ENCODE peak calls at places on chromosomes 5 and 9, in eight cellular contexts. One of them, this sample, is unnamed.

GRCh38 chr5:170861855-170862766 is at the start of gene RANBP17:
- DNase-seq in HFF-Myc: no peak
- DNase-seq in foreskin fibroblast: peak
- DNase-seq in pancreas: peak
- DNase-seq in cardiac fibroblast: peak
- DNase-seq in choroid plexus epithelial cell: peak
- DNase-seq in heart right ventricle: peak
- DNase-seq in adrenal gland: peak
- DNase-seq in this sample: peak

GRCh38 chr5:71905804-71906711 is 187.0 kb downstream of the CARTPT start:
- DNase-seq in HFF-Myc: no peak
- DNase-seq in foreskin fibroblast: no peak
- DNase-seq in pancreas: peak
- DNase-seq in cardiac fibroblast: no peak
- DNase-seq in choroid plexus epithelial cell: no peak
- DNase-seq in heart right ventricle: no peak
- DNase-seq in adrenal gland: no peak
- DNase-seq in this sample: peak

GRCh38 chr5:171592741-171593140 is 173.3 kb downstream of the FGF18 start:
- DNase-seq in HFF-Myc: no peak
- DNase-seq in foreskin fibroblast: no peak
- DNase-seq in pancreas: no peak
- DNase-seq in cardiac fibroblast: no peak
- DNase-seq in choroid plexus epithelial cell: no peak
- DNase-seq in heart right ventricle: no peak
- DNase-seq in adrenal gland: peak
- DNase-seq in this sample: no peak

GRCh38 chr9:104856413-104856941 is 71.5 kb downstream of the ABCA1 start:
- DNase-seq in HFF-Myc: no peak
- DNase-seq in foreskin fibroblast: peak
- DNase-seq in pancreas: no peak
- DNase-seq in cardiac fibroblast: no peak
- DNase-seq in choroid plexus epithelial cell: peak
- DNase-seq in heart right ventricle: no peak
- DNase-seq in adrenal gland: no peak
- DNase-seq in this sample: no peak

GRCh38 chr5:172559004-172559932 is 81.8 kb upstream of the NEURL1B start:
- DNase-seq in HFF-Myc: peak
- DNase-seq in foreskin fibroblast: peak
- DNase-seq in pancreas: no peak
- DNase-seq in cardiac fibroblast: peak
- DNase-seq in choroid plexus epithelial cell: peak
- DNase-seq in heart right ventricle: peak
- DNase-seq in adrenal gland: peak
- DNase-seq in this sample: peak

GRCh38 chr5:56335212-56335611 is 102.1 kb upstream of the ANKRD55 start:
- DNase-seq in HFF-Myc: no peak
- DNase-seq in foreskin fibroblast: no peak
- DNase-seq in pancreas: no peak
- DNase-seq in cardiac fibroblast: no peak
- DNase-seq in choroid plexus epithelial cell: no peak
- DNase-seq in heart right ventricle: no peak
- DNase-seq in adrenal gland: no peak
- DNase-seq in this sample: no peak

GRCh38 chr9:1495684-1496083 is 445.5 kb downstream of the DMRT2 start:
- DNase-seq in HFF-Myc: no peak
- DNase-seq in foreskin fibroblast: no peak
- DNase-seq in pancreas: no peak
- DNase-seq in cardiac fibroblast: no peak
- DNase-seq in choroid plexus epithelial cell: no peak
- DNase-seq in heart right ventricle: no peak
- DNase-seq in adrenal gland: no peak
- DNase-seq in this sample: no peak

GRCh38 chr5:179294131-179294780 is 51.0 kb downstream of the ADAMTS2 start:
- DNase-seq in HFF-Myc: no peak
- DNase-seq in foreskin fibroblast: no peak
- DNase-seq in pancreas: no peak
- DNase-seq in cardiac fibroblast: no peak
- DNase-seq in choroid plexus epithelial cell: no peak
- DNase-seq in heart right ventricle: no peak
- DNase-seq in adrenal gland: no peak
- DNase-seq in this sample: no peak

GRCh38 chr5:16554110-16554509 is 62.7 kb downstream of the RETREG1 start:
- DNase-seq in HFF-Myc: no peak
- DNase-seq in foreskin fibroblast: no peak
- DNase-seq in pancreas: no peak
- DNase-seq in cardiac fibroblast: no peak
- DNase-seq in choroid plexus epithelial cell: no peak
- DNase-seq in heart right ventricle: no peak
- DNase-seq in adrenal gland: no peak
- DNase-seq in this sample: no peak

GRCh38 chr9:16099901-16100300 is 547.1 kb downstream of the CCDC171 start:
- DNase-seq in HFF-Myc: no peak
- DNase-seq in foreskin fibroblast: no peak
- DNase-seq in pancreas: no peak
- DNase-seq in cardiac fibroblast: no peak
- DNase-seq in choroid plexus epithelial cell: no peak
- DNase-seq in heart right ventricle: no peak
- DNase-seq in adrenal gland: no peak
- DNase-seq in this sample: no peak

GRCh38 chr5:131262953-131263541 is 806 bp upstream of the CDC42SE2 start:
- DNase-seq in HFF-Myc: no peak
- DNase-seq in foreskin fibroblast: peak
- DNase-seq in pancreas: no peak
- DNase-seq in cardiac fibroblast: peak
- DNase-seq in choroid plexus epithelial cell: peak
- DNase-seq in heart right ventricle: no peak
- DNase-seq in adrenal gland: no peak
- DNase-seq in this sample: no peak

DNA sequence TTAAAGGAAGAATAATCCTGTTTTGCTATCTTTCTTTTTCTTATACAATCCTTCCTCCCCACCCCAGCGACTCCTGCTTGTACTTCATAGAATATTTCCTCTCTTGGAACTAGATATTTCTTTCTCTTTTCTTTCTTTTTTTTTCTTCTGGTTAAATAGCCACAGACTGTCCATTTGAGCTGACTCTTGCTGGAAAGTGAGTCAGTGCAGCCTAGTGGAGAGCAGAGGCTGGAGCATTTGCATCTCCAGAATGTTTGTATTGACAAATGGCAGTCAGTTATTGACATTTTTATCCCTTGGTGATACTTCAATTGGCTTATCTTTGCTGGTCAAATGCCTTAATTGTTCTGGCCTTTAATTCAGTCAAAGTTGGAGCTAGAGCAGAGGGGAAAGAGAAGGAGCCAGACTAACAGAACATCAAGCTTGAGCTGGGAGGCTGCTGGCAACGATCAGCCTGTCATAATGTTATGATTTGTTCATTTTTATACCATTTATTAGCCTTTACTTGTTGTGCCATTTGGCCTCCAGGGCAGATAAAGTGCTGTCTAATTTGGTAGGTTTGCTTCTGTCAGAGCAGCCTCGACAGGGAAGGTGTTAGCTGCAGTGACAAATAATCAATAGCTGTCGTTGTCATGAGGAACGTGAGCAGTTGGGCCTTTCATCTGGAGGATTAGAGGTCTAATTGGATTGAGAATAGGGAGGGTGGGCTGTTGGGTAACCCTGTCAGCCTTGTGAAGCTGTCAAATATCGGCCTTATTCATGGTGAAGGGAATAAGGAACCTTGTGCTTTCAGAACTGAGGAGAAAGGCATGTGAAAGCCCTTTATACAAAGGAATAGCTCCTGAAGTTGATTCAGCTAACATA is 69.1 kb downstream of the INVS start:
- DNase-seq in HFF-Myc: no peak
- DNase-seq in foreskin fibroblast: peak
- DNase-seq in pancreas: no peak
- DNase-seq in cardiac fibroblast: peak
- DNase-seq in choroid plexus epithelial cell: peak
- DNase-seq in heart right ventricle: no peak
- DNase-seq in adrenal gland: no peak
- DNase-seq in this sample: no peak
- TF ChIP-seq CTCF in HFF-Myc: no peak
- TF ChIP-seq CTCF in foreskin fibroblast: peak
- TF ChIP-seq CTCF in pancreas: no peak
- TF ChIP-seq CTCF in cardiac fibroblast: peak
- TF ChIP-seq CTCF in choroid plexus epithelial cell: peak
- TF ChIP-seq CTCF in heart right ventricle: no peak
- TF ChIP-seq CTCF in adrenal gland: no peak
- TF ChIP-seq CTCF in this sample: peak

DNA sequence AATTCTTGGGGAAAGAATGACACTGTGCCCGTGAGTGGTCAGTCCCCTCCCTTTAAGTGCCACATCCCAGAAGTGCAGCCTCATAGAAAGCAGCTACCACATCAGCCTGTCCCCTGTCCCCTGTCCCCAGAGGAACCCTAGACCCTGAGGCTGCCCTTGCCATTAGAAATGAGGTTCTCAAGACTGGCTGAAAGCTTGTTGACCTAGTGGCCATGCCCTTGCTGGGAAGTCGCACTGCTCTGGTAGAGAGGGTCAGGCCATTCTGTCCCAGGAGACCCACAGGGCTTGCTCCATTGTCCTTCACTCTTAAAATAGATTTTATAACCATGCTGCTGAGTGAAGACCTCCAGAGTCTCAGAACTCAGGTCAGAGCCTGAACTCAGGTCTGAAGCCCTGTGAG is 184.5 kb downstream of the RGS3 start:
- DNase-seq in HFF-Myc: no peak
- DNase-seq in foreskin fibroblast: no peak
- DNase-seq in pancreas: no peak
- DNase-seq in cardiac fibroblast: no peak
- DNase-seq in choroid plexus epithelial cell: no peak
- DNase-seq in heart right ventricle: no peak
- DNase-seq in adrenal gland: no peak
- DNase-seq in this sample: no peak
- H3K4me3 ChIP-seq in HFF-Myc: no peak
- H3K4me3 ChIP-seq in foreskin fibroblast: no peak
- H3K4me3 ChIP-seq in pancreas: no peak
- H3K4me3 ChIP-seq in cardiac fibroblast: no peak
- H3K4me3 ChIP-seq in choroid plexus epithelial cell: no peak
- H3K4me3 ChIP-seq in heart right ventricle: no peak
- H3K4me3 ChIP-seq in adrenal gland: no peak
- H3K4me3 ChIP-seq in this sample: no peak

DNA sequence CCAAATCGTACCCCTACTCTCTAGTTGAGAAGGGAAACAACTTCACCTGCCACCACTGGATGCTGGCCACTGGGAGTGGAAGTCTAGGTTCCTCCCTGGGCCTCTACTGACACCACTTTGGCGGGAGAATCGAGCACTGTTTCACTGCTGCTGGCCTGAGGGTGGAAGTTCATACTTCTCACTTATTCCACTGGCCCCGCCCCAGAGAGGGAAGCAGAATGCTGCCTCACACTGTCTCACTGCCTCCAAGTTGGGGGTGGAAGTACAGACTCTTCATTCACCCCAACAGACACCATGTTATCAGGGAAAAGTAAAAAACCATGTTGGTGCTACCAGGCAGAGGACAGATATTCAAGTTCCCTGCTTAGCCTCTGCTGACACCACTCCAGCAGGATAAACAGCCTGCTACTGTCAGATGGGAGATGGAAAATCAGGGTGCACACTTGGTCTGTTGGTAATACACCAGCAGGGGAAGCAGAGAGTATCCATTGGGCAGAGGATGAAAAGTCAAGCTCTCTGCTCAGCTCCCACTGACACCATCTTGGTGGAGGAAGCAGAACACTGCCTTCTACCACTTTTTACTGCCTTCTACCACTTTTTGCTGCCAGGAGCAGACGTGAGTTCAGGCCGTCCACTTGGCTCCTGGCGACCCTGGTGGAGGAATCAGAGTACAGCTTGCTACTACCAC is 159.4 kb downstream of the SIL1 start:
- DNase-seq in HFF-Myc: no peak
- DNase-seq in foreskin fibroblast: no peak
- DNase-seq in pancreas: no peak
- DNase-seq in cardiac fibroblast: no peak
- DNase-seq in choroid plexus epithelial cell: no peak
- DNase-seq in heart right ventricle: no peak
- DNase-seq in adrenal gland: no peak
- DNase-seq in this sample: no peak
- TF ChIP-seq CTCF in HFF-Myc: peak
- TF ChIP-seq CTCF in foreskin fibroblast: no peak
- TF ChIP-seq CTCF in pancreas: no peak
- TF ChIP-seq CTCF in cardiac fibroblast: peak
- TF ChIP-seq CTCF in choroid plexus epithelial cell: peak
- TF ChIP-seq CTCF in heart right ventricle: no peak
- TF ChIP-seq CTCF in adrenal gland: no peak
- TF ChIP-seq CTCF in this sample: peak

GRCh38 chr9:69323886-69324285 is 1.1 kb upstream of the ENTREP1 start:
- DNase-seq in HFF-Myc: no peak
- DNase-seq in foreskin fibroblast: no peak
- DNase-seq in pancreas: no peak
- DNase-seq in cardiac fibroblast: no peak
- DNase-seq in choroid plexus epithelial cell: no peak
- DNase-seq in heart right ventricle: no peak
- DNase-seq in adrenal gland: no peak
- DNase-seq in this sample: peak

GRCh38 chr9:69324549-69325401 is at the start of gene ENTREP1:
- DNase-seq in HFF-Myc: no peak
- DNase-seq in foreskin fibroblast: peak
- DNase-seq in pancreas: peak
- DNase-seq in cardiac fibroblast: peak
- DNase-seq in choroid plexus epithelial cell: peak
- DNase-seq in heart right ventricle: peak
- DNase-seq in adrenal gland: peak
- DNase-seq in this sample: peak

GRCh38 chr9:69325409-69326212 is 596 bp downstream of the ENTREP1 start:
- DNase-seq in HFF-Myc: no peak
- DNase-seq in foreskin fibroblast: peak
- DNase-seq in pancreas: peak
- DNase-seq in cardiac fibroblast: no peak
- DNase-seq in choroid plexus epithelial cell: no peak
- DNase-seq in heart right ventricle: peak
- DNase-seq in adrenal gland: peak
- DNase-seq in this sample: no peak

GRCh38 chr9:69322256-69322655 is 2.8 kb upstream of the ENTREP1 start:
- DNase-seq in HFF-Myc: no peak
- DNase-seq in foreskin fibroblast: no peak
- DNase-seq in pancreas: no peak
- DNase-seq in cardiac fibroblast: no peak
- DNase-seq in choroid plexus epithelial cell: no peak
- DNase-seq in heart right ventricle: no peak
- DNase-seq in adrenal gland: no peak
- DNase-seq in this sample: no peak

DNA sequence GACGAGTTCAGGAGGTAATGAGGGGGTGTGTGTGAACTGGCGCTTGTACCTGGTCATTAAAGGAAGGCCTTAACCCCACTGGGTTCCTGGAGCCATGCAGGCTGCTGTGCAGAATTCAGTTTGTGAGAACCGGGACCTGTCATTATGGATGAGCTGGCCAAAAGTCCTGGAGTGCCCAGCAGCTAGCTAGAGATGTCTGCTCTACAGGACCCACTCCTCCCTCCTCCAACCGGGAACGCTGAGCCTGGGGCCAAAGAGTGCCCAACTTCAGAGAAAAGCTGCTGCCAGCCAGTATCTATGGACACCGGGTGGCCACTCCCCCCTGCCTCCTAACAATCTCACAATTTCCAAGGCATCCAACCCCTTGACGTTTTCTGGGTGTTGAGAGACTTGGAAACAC is 1.2 kb downstream of the ENTREP1 start:
- DNase-seq in HFF-Myc: no peak
- DNase-seq in foreskin fibroblast: no peak
- DNase-seq in pancreas: no peak
- DNase-seq in cardiac fibroblast: no peak
- DNase-seq in choroid plexus epithelial cell: no peak
- DNase-seq in heart right ventricle: no peak
- DNase-seq in adrenal gland: no peak
- DNase-seq in this sample: no peak
- H3K4me3 ChIP-seq in HFF-Myc: no peak
- H3K4me3 ChIP-seq in foreskin fibroblast: no peak
- H3K4me3 ChIP-seq in pancreas: no peak
- H3K4me3 ChIP-seq in cardiac fibroblast: no peak
- H3K4me3 ChIP-seq in choroid plexus epithelial cell: no peak
- H3K4me3 ChIP-seq in heart right ventricle: peak
- H3K4me3 ChIP-seq in adrenal gland: no peak
- H3K4me3 ChIP-seq in this sample: no peak

GRCh38 chr5:164475339-164475977 is 970.0 kb downstream of the MAT2B start:
- DNase-seq in HFF-Myc: no peak
- DNase-seq in foreskin fibroblast: peak
- DNase-seq in pancreas: no peak
- DNase-seq in cardiac fibroblast: peak
- DNase-seq in choroid plexus epithelial cell: peak
- DNase-seq in heart right ventricle: no peak
- DNase-seq in adrenal gland: no peak
- DNase-seq in this sample: peak
- TF ChIP-seq CTCF in HFF-Myc: peak
- TF ChIP-seq CTCF in foreskin fibroblast: no peak
- TF ChIP-seq CTCF in pancreas: peak
- TF ChIP-seq CTCF in cardiac fibroblast: peak
- TF ChIP-seq CTCF in choroid plexus epithelial cell: peak
- TF ChIP-seq CTCF in heart right ventricle: peak
- TF ChIP-seq CTCF in adrenal gland: no peak
- TF ChIP-seq CTCF in this sample: peak